ENCODE peak calls at places on chromosome X, in five cellular contexts. One of them, this sample, is unnamed.

GRCh38 chrX:150575415-150575814 is 7.0 kb downstream of the MTM1 start:
- DNase-seq in brain microvascular endothelial cell: no peak
- DNase-seq in A549: no peak
- DNase-seq in mesendoderm: no peak
- DNase-seq in right lobe of liver: no peak
- DNase-seq in this sample: no peak

GRCh38 chrX:15579778-15580747 is 20.7 kb downstream of the ACE2 start:
- DNase-seq in A549: no peak
- DNase-seq in brain microvascular endothelial cell: peak; percentile 24
- DNase-seq in right lobe of liver: no peak
- DNase-seq in mesendoderm: peak; percentile 16
- DNase-seq in this sample: no peak

GRCh38 chrX:68832516-68833447 is 4.0 kb downstream of the EFNB1 start:
- DNase-seq in mesendoderm: no peak
- DNase-seq in right lobe of liver: no peak
- DNase-seq in A549: no peak
- DNase-seq in brain microvascular endothelial cell: no peak
- DNase-seq in this sample: no peak

GRCh38 chrX:36898301-36898700 is 109.9 kb upstream of the FAM47C start:
- DNase-seq in A549: no peak
- DNase-seq in brain microvascular endothelial cell: no peak
- DNase-seq in right lobe of liver: no peak
- DNase-seq in mesendoderm: peak; percentile 11
- DNase-seq in this sample: no peak

GRCh38 chrX:39874202-39874816 is 223.4 kb downstream of the BCOR start:
- DNase-seq in right lobe of liver: no peak
- DNase-seq in brain microvascular endothelial cell: no peak
- DNase-seq in mesendoderm: no peak
- DNase-seq in A549: no peak
- DNase-seq in this sample: no peak

GRCh38 chrX:43813898-43814297 is 68.4 kb downstream of the MAOB start:
- DNase-seq in mesendoderm: peak; percentile 40
- DNase-seq in right lobe of liver: no peak
- DNase-seq in brain microvascular endothelial cell: no peak
- DNase-seq in A549: no peak
- DNase-seq in this sample: no peak

GRCh38 chrX:15401373-15401772 is 17.2 kb upstream of the VEGFD start:
- DNase-seq in brain microvascular endothelial cell: no peak
- DNase-seq in right lobe of liver: no peak
- DNase-seq in A549: no peak
- DNase-seq in mesendoderm: no peak
- DNase-seq in this sample: no peak

GRCh38 chrX:2627272-2627867 is 63.7 kb upstream of the CD99 start:
- DNase-seq in brain microvascular endothelial cell: peak; percentile 16
- DNase-seq in right lobe of liver: no peak
- DNase-seq in A549: peak; percentile 48
- DNase-seq in mesendoderm: peak; percentile 80
- DNase-seq in this sample: peak; percentile 82

GRCh38 chrX:2492536-2493218 is 8.1 kb downstream of the DHRSX start:
- DNase-seq in brain microvascular endothelial cell: no peak
- DNase-seq in A549: no peak
- DNase-seq in right lobe of liver: no peak
- DNase-seq in mesendoderm: no peak
- DNase-seq in this sample: no peak

GRCh38 chrX:100410083-100410590 is at the start of gene PCDH19:
- DNase-seq in right lobe of liver: peak; percentile 52
- DNase-seq in brain microvascular endothelial cell: peak; percentile 12
- DNase-seq in A549: peak; percentile 49
- DNase-seq in mesendoderm: peak; percentile 78
- DNase-seq in this sample: no peak

GRCh38 chrX:100410901-100411801 is 1.1 kb upstream of the PCDH19 start:
- DNase-seq in mesendoderm: no peak
- DNase-seq in right lobe of liver: no peak
- DNase-seq in A549: no peak
- DNase-seq in brain microvascular endothelial cell: no peak
- DNase-seq in this sample: no peak

GRCh38 chrX:100409316-100410082 is 574 bp downstream of the PCDH19 start:
- DNase-seq in brain microvascular endothelial cell: no peak
- DNase-seq in right lobe of liver: no peak
- DNase-seq in A549: no peak
- DNase-seq in mesendoderm: no peak
- DNase-seq in this sample: no peak

GRCh38 chrX:100413231-100413630 is 3.2 kb upstream of the PCDH19 start:
- DNase-seq in right lobe of liver: no peak
- DNase-seq in brain microvascular endothelial cell: peak; percentile 27
- DNase-seq in A549: peak; percentile 33
- DNase-seq in mesendoderm: peak; percentile 67
- DNase-seq in this sample: no peak

DNA sequence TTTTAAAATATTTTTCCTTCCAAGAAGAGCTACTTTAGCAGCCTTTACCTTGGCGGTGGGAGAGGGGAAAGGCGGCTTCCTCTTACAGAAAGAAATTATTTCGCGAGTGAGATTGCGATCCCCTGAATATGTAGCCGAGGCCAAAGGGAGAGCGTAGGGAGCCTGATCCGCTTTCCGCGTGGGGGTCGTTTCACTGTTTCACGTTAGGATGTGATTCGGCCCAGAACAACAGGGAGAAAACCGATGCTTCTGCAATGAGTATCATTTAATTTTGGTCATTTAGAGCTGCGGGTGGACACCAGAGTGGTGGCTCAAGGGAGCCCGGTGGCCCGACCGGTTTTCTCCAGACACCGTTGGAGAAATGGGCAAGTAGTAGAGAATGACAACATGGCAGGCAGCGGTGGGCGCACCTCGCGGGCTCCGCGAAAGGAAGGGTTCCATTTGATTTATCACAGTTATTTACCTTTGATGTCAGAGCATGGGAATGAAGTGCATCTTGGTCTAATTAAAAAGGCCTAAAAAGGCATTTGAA is 1.8 kb upstream of the PCDH19 start:
- DNase-seq in brain microvascular endothelial cell: no peak
- DNase-seq in right lobe of liver: no peak
- DNase-seq in mesendoderm: no peak
- DNase-seq in A549: no peak
- DNase-seq in this sample: no peak
- H3K4me3 ChIP-seq in brain microvascular endothelial cell: no peak overlapping the region
- H3K4me3 ChIP-seq in right lobe of liver: no peak overlapping the region
- H3K4me3 ChIP-seq in mesendoderm: no peak overlapping the region
- H3K4me3 ChIP-seq in A549: no peak overlapping the region
- H3K4me3 ChIP-seq in this sample: no peak overlapping the region

DNA sequence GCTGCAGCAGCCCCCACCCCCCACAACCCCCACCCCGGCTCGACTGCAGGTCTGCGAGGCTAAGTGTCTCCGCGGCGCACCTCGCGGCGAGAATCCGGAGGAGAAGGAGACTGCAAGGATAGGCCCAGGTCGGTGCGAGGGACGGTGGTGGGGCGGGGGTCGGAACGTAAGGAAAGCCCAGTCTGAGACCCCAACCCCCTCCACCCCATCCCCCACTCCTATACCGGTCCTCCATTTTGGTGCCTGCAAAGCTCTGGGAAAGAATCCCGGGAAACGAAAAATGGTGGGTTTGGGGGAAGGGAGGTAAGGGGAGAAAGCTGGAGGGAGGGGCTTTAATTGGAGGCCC is 614 bp downstream of the BEX3 start:
- DNase-seq in right lobe of liver: peak; percentile 35
- DNase-seq in mesendoderm: peak; percentile 75
- DNase-seq in A549: no peak
- DNase-seq in brain microvascular endothelial cell: no peak
- DNase-seq in this sample: no peak
- H3K4me3 ChIP-seq in right lobe of liver: peak overlapping the region; percentile 59
- H3K4me3 ChIP-seq in mesendoderm: peak overlapping the region; percentile 61
- H3K4me3 ChIP-seq in A549: peak overlapping the region; percentile 67
- H3K4me3 ChIP-seq in brain microvascular endothelial cell: peak overlapping the region; percentile 77
- H3K4me3 ChIP-seq in this sample: peak overlapping the region; percentile 58

GRCh38 chrX:65406532-65406931 is 128.1 kb downstream of the LAS1L start:
- DNase-seq in right lobe of liver: no peak
- DNase-seq in brain microvascular endothelial cell: no peak
- DNase-seq in A549: no peak
- DNase-seq in mesendoderm: peak; percentile 23
- DNase-seq in this sample: no peak
- H3K4me3 ChIP-seq in right lobe of liver: no peak overlapping the region
- H3K4me3 ChIP-seq in brain microvascular endothelial cell: no peak overlapping the region
- H3K4me3 ChIP-seq in A549: no peak overlapping the region
- H3K4me3 ChIP-seq in mesendoderm: no peak overlapping the region
- H3K4me3 ChIP-seq in this sample: peak overlapping the region; percentile 39

GRCh38 chrX:8845469-8845868 is 44.3 kb upstream of the FAM9A start:
- DNase-seq in mesendoderm: no peak
- DNase-seq in brain microvascular endothelial cell: no peak
- DNase-seq in right lobe of liver: no peak
- DNase-seq in A549: no peak
- DNase-seq in this sample: no peak
- H3K4me3 ChIP-seq in mesendoderm: no peak overlapping the region
- H3K4me3 ChIP-seq in brain microvascular endothelial cell: no peak overlapping the region
- H3K4me3 ChIP-seq in right lobe of liver: no peak overlapping the region
- H3K4me3 ChIP-seq in A549: peak overlapping the region; percentile 41
- H3K4me3 ChIP-seq in this sample: no peak overlapping the region

DNA sequence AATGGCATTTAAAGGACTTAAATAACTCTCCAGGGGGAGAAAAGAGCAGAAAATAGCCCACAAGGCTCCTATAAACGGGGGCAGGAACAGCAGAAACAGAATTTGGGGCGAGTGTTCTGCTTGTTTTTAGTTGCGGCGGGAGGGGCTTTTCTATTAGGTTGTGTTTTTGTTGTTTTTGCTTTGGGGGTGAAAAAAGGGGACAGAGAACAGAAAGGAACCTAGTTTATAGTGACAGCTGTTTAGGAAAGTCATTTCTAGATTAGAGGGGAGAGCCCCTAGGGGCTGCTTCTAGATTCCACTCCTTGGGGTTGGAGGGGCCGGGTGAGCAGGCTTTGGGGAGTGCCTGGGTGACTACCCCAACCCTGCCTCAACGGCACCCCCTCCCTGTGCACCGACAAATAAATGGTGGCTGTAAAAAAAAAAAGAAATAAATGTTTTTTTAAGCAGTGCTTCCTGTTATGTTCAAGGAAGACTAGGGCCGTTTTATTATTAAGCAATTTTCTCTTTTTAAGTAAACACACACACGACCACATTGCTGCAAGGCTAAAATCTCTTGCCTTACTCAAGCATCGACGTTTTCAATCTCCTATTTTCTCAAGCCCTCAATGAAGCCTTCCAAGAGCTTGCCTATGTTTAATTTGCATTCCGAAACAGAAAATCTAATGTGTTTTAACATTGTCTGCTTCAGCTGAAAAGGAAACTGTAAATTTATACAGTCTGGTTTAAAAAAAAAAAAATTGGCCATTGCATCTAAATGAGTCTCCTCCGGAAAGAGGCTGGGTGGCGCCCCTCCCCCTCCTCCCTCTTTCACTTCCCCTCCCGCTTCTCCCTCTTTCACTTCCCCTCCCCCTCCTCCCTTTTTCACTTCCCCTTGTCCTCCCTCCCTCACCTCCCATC is 123.3 kb upstream of the TBL1X start:
- DNase-seq in A549: peak; percentile 45
- DNase-seq in mesendoderm: peak; percentile 47
- DNase-seq in brain microvascular endothelial cell: no peak
- DNase-seq in right lobe of liver: peak; percentile 59
- DNase-seq in this sample: peak; percentile 91
- H3K4me3 ChIP-seq in A549: peak overlapping the region; percentile 32
- H3K4me3 ChIP-seq in mesendoderm: no peak overlapping the region
- H3K4me3 ChIP-seq in brain microvascular endothelial cell: peak overlapping the region; percentile 2
- H3K4me3 ChIP-seq in right lobe of liver: peak overlapping the region; percentile 16
- H3K4me3 ChIP-seq in this sample: peak overlapping the region; percentile 52

GRCh38 chrX:25178555-25178954 is 162.8 kb upstream of the ARX start:
- DNase-seq in A549: no peak
- DNase-seq in brain microvascular endothelial cell: no peak
- DNase-seq in mesendoderm: no peak
- DNase-seq in right lobe of liver: no peak
- DNase-seq in this sample: no peak
- H3K4me3 ChIP-seq in A549: no peak overlapping the region
- H3K4me3 ChIP-seq in brain microvascular endothelial cell: no peak overlapping the region
- H3K4me3 ChIP-seq in mesendoderm: no peak overlapping the region
- H3K4me3 ChIP-seq in right lobe of liver: no peak overlapping the region
- H3K4me3 ChIP-seq in this sample: no peak overlapping the region

GRCh38 chrX:110944323-110944761 is 148.7 kb upstream of the CHRDL1 start:
- DNase-seq in right lobe of liver: no peak
- DNase-seq in mesendoderm: peak; percentile 34
- DNase-seq in A549: no peak
- DNase-seq in brain microvascular endothelial cell: no peak
- DNase-seq in this sample: no peak
- H3K4me3 ChIP-seq in right lobe of liver: no peak overlapping the region
- H3K4me3 ChIP-seq in mesendoderm: no peak overlapping the region
- H3K4me3 ChIP-seq in A549: no peak overlapping the region
- H3K4me3 ChIP-seq in brain microvascular endothelial cell: peak overlapping the region; percentile 6
- H3K4me3 ChIP-seq in this sample: peak overlapping the region; percentile 31

GRCh38 chrX:141180851-141181250 is 3.9 kb upstream of the LDOC1 start:
- DNase-seq in mesendoderm: no peak
- DNase-seq in A549: no peak
- DNase-seq in right lobe of liver: no peak
- DNase-seq in brain microvascular endothelial cell: no peak
- DNase-seq in this sample: no peak

GRCh38 chrX:141176586-141177451 is at the start of gene LDOC1:
- DNase-seq in mesendoderm: peak; percentile 90
- DNase-seq in right lobe of liver: peak; percentile 61
- DNase-seq in A549: peak; percentile 53
- DNase-seq in brain microvascular endothelial cell: peak; percentile 33
- DNase-seq in this sample: peak; percentile 92

GRCh38 chrX:141175786-141176185 is 1.1 kb downstream of the LDOC1 start:
- DNase-seq in brain microvascular endothelial cell: no peak
- DNase-seq in A549: no peak
- DNase-seq in mesendoderm: no peak
- DNase-seq in right lobe of liver: no peak
- DNase-seq in this sample: no peak
- H3K4me3 ChIP-seq in brain microvascular endothelial cell: peak overlapping the region; percentile 68
- H3K4me3 ChIP-seq in A549: peak overlapping the region; percentile 67
- H3K4me3 ChIP-seq in mesendoderm: peak overlapping the region; percentile 77
- H3K4me3 ChIP-seq in right lobe of liver: no peak overlapping the region
- H3K4me3 ChIP-seq in this sample: peak overlapping the region; percentile 60

DNA sequence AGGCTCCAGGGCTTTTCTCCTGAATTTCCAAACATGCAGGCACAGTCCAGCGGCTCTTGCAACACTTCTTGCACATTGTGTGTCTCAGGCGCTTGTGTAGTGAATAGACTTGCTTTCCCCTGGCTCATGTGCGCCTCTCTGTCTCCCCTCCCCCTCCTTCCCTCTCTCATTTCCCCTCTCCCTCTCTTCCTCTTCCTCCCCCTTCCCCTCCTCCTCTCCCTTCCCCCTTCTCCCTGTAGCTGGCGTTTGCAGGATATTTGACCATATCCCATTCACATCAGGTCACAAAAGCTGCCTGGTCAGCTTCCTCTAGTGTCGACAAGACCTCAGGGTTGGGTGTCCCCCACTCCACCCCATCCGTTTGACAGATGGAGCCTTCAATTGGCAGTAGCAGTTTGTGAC is 2.4 kb downstream of the CHST7 start:
- DNase-seq in mesendoderm: peak; percentile 19
- DNase-seq in right lobe of liver: peak; percentile 68
- DNase-seq in A549: no peak
- DNase-seq in brain microvascular endothelial cell: no peak
- DNase-seq in this sample: no peak
- H3K4me3 ChIP-seq in mesendoderm: no peak overlapping the region
- H3K4me3 ChIP-seq in right lobe of liver: peak overlapping the region; percentile 58
- H3K4me3 ChIP-seq in A549: peak overlapping the region; percentile 76
- H3K4me3 ChIP-seq in brain microvascular endothelial cell: peak overlapping the region; percentile 59
- H3K4me3 ChIP-seq in this sample: peak overlapping the region; percentile 58